ENCODE peak calls at places on chromosomes 5 and 9, in ten cellular contexts. C is fibroblast of the aortic adventitia; K is activated CD4-positive, alpha-beta T cell treated with anti-CD3 and anti-CD28 coated beads, Interleukin-2, amount 50 U/mL, for 48 hours; G is mucosa of descending colon; M is GDM1; H is B cell; O is D341Med; J is A172; V is Panc1; I is uterus. R is an unnamed sample.

GRCh38 chr5:90855296-90855990 is 296.8 kb downstream of the ADGRV1 start:
- DNase-seq in C (no peak), K (no peak), G (no peak), M (no peak), H (no peak), O (no peak), J (no peak), V (no peak), I (no peak), R (no peak)

GRCh38 chr9:38068616-38068865 is 486 bp downstream of the SHB start:
- DNase-seq in C (peak), K (no peak), G (peak), M (no peak), H (peak), O (peak), J (peak), V (no peak), I (peak), R (no peak)

GRCh38 chr9:72751541-72751940 is 201.3 kb downstream of the ALDH1A1 start:
- DNase-seq in C (no peak), K (no peak), G (no peak), M (no peak), H (no peak), O (no peak), J (no peak), V (no peak), I (no peak), R (no peak)

GRCh38 chr5:7464182-7464581 is 68.2 kb downstream of the ADCY2 start:
- DNase-seq in C (no peak), K (no peak), G (no peak), M (no peak), H (no peak), O (no peak), J (no peak), V (no peak), I (no peak), R (no peak)

GRCh38 chr9:99076483-99077171 is 28.3 kb upstream of the TGFBR1 start:
- DNase-seq in C (no peak), K (no peak), G (peak), M (peak), H (peak), O (no peak), J (no peak), V (no peak), I (no peak), R (no peak)

GRCh38 chr9:105877719-105878118 is 183.4 kb downstream of the TMEM38B start:
- DNase-seq in C (no peak), K (no peak), G (no peak), M (no peak), H (no peak), O (no peak), J (no peak), V (no peak), I (no peak), R (no peak)

GRCh38 chr9:99745085-99745484 is 76.6 kb upstream of the NR4A3 start:
- DNase-seq in C (no peak), K (no peak), G (no peak), M (no peak), H (no peak), O (no peak), J (no peak), V (no peak), I (no peak), R (no peak)

GRCh38 chr9:94030318-94031179 is 53.7 kb upstream of the PTPDC1 start:
- DNase-seq in C (peak), K (peak), G (peak), M (peak), H (peak), O (peak), J (peak), V (no peak), I (peak), R (peak)

GRCh38 chr5:43042176-43042625 is 2.1 kb upstream of the ANXA2R start:
- DNase-seq in C (peak), K (peak), G (peak), M (peak), H (peak), O (peak), J (peak), V (no peak), I (peak), R (peak)

GRCh38 chr5:75885849-75886596 is 168.8 kb upstream of the POC5 start:
- DNase-seq in C (no peak), K (no peak), G (peak), M (no peak), H (no peak), O (peak), J (no peak), V (no peak), I (no peak), R (no peak)

GRCh38 chr5:87936667-87937066 is 332.0 kb downstream of the TMEM161B start:
- DNase-seq in C (no peak), K (no peak), G (no peak), M (no peak), H (no peak), O (no peak), J (no peak), V (no peak), I (no peak), R (no peak)

GRCh38 chr5:154221371-154221896 is 30.9 kb downstream of the GALNT10 start:
- DNase-seq in C (peak), K (peak), G (peak), M (peak), H (no peak), O (no peak), J (peak), V (peak), I (no peak), R (peak)

GRCh38 chr5:131637694-131638093 is 2.7 kb upstream of the RAPGEF6 start:
- DNase-seq in C (no peak), K (no peak), G (no peak), M (peak), H (no peak), O (no peak), J (no peak), V (no peak), I (no peak), R (no peak)

GRCh38 chr9:99414321-99414720 is 192.2 kb downstream of the SEC61B start:
- DNase-seq in C (no peak), K (no peak), G (no peak), M (no peak), H (no peak), O (no peak), J (no peak), V (no peak), I (no peak), R (no peak)

GRCh38 chr5:177383181-177383580 is 1.1 kb upstream of the SLC34A1 start:
- DNase-seq in C (no peak), K (no peak), G (no peak), M (no peak), H (no peak), O (no peak), J (no peak), V (no peak), I (no peak), R (no peak)